ENCODE peak calls at places on chromosome 21, in seven cellular contexts. M, N, F, Y, S, Z and R are unnamed samples.

GRCh38 chr21:26709090-26709489 is 136.0 kb upstream of the CYYR1 start:
- DNase-seq in M (no peak), N (no peak), F (no peak), Y (no peak), S (no peak), Z (no peak), R (no peak)

GRCh38 chr21:35357041-35357780 is 308.1 kb upstream of the RUNX1 start:
- DNase-seq in M (no peak), N (no peak), F (no peak), Y (no peak), S (no peak), Z (no peak), R (no peak)

GRCh38 chr21:46116846-46117585 is 19.1 kb downstream of the COL6A2 start:
- DNase-seq in M (no peak), N (no peak), F (peak; percentile 3), Y (peak; percentile 62), S (no peak), Z (no peak), R (no peak)

GRCh38 chr21:36859744-36860501 is 106.5 kb downstream of the HLCS start:
- DNase-seq in M (no peak), N (peak; percentile 36), F (peak; percentile 92), Y (peak; percentile 93), S (peak; percentile 43), Z (no peak), R (no peak)

GRCh38 chr21:45998871-45999580 is 17.5 kb downstream of the COL6A1 start:
- DNase-seq in M (no peak), N (no peak), F (no peak), Y (no peak), S (no peak), Z (no peak), R (no peak)

GRCh38 chr21:27694667-27695066 is 727.8 kb upstream of the ADAMTS5 start:
- DNase-seq in M (no peak), N (no peak), F (no peak), Y (no peak), S (peak; percentile 7), Z (no peak), R (no peak)

GRCh38 chr21:15212214-15212613 is 147.4 kb upstream of the NRIP1 start:
- DNase-seq in M (no peak), N (no peak), F (no peak), Y (no peak), S (no peak), Z (no peak), R (no peak)

GRCh38 chr21:45872902-45873301 is 108.7 kb upstream of the COL6A1 start:
- DNase-seq in M (no peak), N (no peak), F (no peak), Y (no peak), S (no peak), Z (no peak), R (no peak)

GRCh38 chr21:17674106-17674505 is 61.4 kb upstream of the BTG3 start:
- DNase-seq in M (no peak), N (no peak), F (no peak), Y (no peak), S (no peak), Z (no peak), R (no peak)

GRCh38 chr21:33752260-33752659 is 110.0 kb downstream of the ITSN1 start:
- DNase-seq in M (no peak), N (no peak), F (no peak), Y (no peak), S (no peak), Z (no peak), R (no peak)